ENCODE peak calls at places on chromosomes 2 and 18, in four cellular contexts. One of them, this sample, is unnamed.

GRCh38 chr2:73963385-73964120 is 21.2 kb upstream of the TET3 start:
- DNase-seq in K562: no peak
- DNase-seq in GM12878: peak; percentile 80
- DNase-seq in HepG2: no peak
- DNase-seq in this sample: no peak

GRCh38 chr18:63878982-63879381 is 8.5 kb upstream of the SERPINB2 start:
- DNase-seq in HepG2: no peak
- DNase-seq in K562: no peak
- DNase-seq in GM12878: no peak
- DNase-seq in this sample: no peak

GRCh38 chr2:7161501-7161900 is 244.3 kb downstream of the RNF144A start:
- DNase-seq in K562: no peak
- DNase-seq in GM12878: no peak
- DNase-seq in HepG2: no peak
- DNase-seq in this sample: no peak

GRCh38 chr18:78138993-78139496 is 840.6 kb upstream of the SALL3 start:
- DNase-seq in HepG2: no peak
- DNase-seq in K562: no peak
- DNase-seq in GM12878: no peak
- DNase-seq in this sample: no peak

GRCh38 chr18:79487198-79488165 is 91.8 kb downstream of the NFATC1 start:
- DNase-seq in K562: no peak
- DNase-seq in HepG2: no peak
- DNase-seq in GM12878: no peak
- DNase-seq in this sample: no peak

GRCh38 chr2:226098861-226099466 is 699.5 kb downstream of the NYAP2 start:
- DNase-seq in K562: no peak
- DNase-seq in HepG2: no peak
- DNase-seq in GM12878: no peak
- DNase-seq in this sample: no peak

GRCh38 chr2:30235008-30235655 is 3.8 kb downstream of the LBH start:
- DNase-seq in GM12878: no peak
- DNase-seq in K562: no peak
- DNase-seq in HepG2: no peak
- DNase-seq in this sample: no peak

GRCh38 chr2:45263147-45263546 is 253.9 kb upstream of the SIX2 start:
- DNase-seq in GM12878: no peak
- DNase-seq in HepG2: no peak
- DNase-seq in K562: no peak
- DNase-seq in this sample: peak; percentile 35

GRCh38 chr2:168490015-168490874 is 34.2 kb downstream of the CERS6 start:
- DNase-seq in HepG2: peak; percentile 70
- DNase-seq in K562: no peak
- DNase-seq in GM12878: peak; percentile 92
- DNase-seq in this sample: no peak

GRCh38 chr18:34972765-34973414 is 68.3 kb upstream of the MAPRE2 start:
- DNase-seq in K562: no peak
- DNase-seq in HepG2: no peak
- DNase-seq in GM12878: no peak
- DNase-seq in this sample: no peak

GRCh38 chr2:76280676-76281075 is 570.0 kb upstream of the GCFC2 start:
- DNase-seq in GM12878: no peak
- DNase-seq in HepG2: no peak
- DNase-seq in K562: no peak
- DNase-seq in this sample: no peak

GRCh38 chr18:73199151-73199550 is 331.4 kb upstream of the NETO1 start:
- DNase-seq in GM12878: no peak
- DNase-seq in HepG2: no peak
- DNase-seq in K562: no peak
- DNase-seq in this sample: no peak

GRCh38 chr2:171564463-171564862 is 42.2 kb downstream of the CYBRD1 start:
- DNase-seq in HepG2: no peak
- DNase-seq in K562: no peak
- DNase-seq in GM12878: no peak
- DNase-seq in this sample: no peak

GRCh38 chr2:160308915-160309314 is 108.8 kb upstream of the ITGB6 start:
- DNase-seq in K562: no peak
- DNase-seq in HepG2: no peak
- DNase-seq in GM12878: no peak
- DNase-seq in this sample: no peak

GRCh38 chr2:73228631-73229030 is 4.4 kb downstream of the PRADC1 start:
- DNase-seq in GM12878: no peak
- DNase-seq in K562: no peak
- DNase-seq in HepG2: no peak
- DNase-seq in this sample: no peak

GRCh38 chr18:8163287-8163959 is 445.8 kb upstream of the RAB12 start:
- DNase-seq in HepG2: no peak
- DNase-seq in GM12878: no peak
- DNase-seq in K562: no peak
- DNase-seq in this sample: no peak

GRCh38 chr2:216370961-216371633 is 1.2 kb downstream of the MARCHF4 start:
- DNase-seq in GM12878: no peak
- DNase-seq in HepG2: no peak
- DNase-seq in K562: no peak
- DNase-seq in this sample: no peak

GRCh38 chr18:41543815-41544214 is 411.2 kb upstream of the PIK3C3 start:
- DNase-seq in K562: no peak
- DNase-seq in GM12878: no peak
- DNase-seq in HepG2: no peak
- DNase-seq in this sample: no peak

GRCh38 chr2:18117592-18117991 is 239.1 kb downstream of the KCNS3 start:
- DNase-seq in K562: no peak
- DNase-seq in GM12878: no peak
- DNase-seq in HepG2: peak; percentile 35
- DNase-seq in this sample: peak; percentile 56

GRCh38 chr2:100252811-100253698 is 69.2 kb downstream of the LONRF2 start:
- DNase-seq in K562: no peak
- DNase-seq in GM12878: no peak
- DNase-seq in HepG2: no peak
- DNase-seq in this sample: no peak

GRCh38 chr2:204691911-204692510 is 146.7 kb downstream of the PARD3B start:
- DNase-seq in K562: peak; percentile 7
- DNase-seq in HepG2: peak; percentile 75
- DNase-seq in GM12878: no peak
- DNase-seq in this sample: peak; percentile 9

GRCh38 chr2:234677758-234678538 is 181.1 kb upstream of the ARL4C start:
- DNase-seq in K562: no peak
- DNase-seq in HepG2: peak; percentile 46
- DNase-seq in GM12878: no peak
- DNase-seq in this sample: no peak

GRCh38 chr2:58448065-58448507 is 207.0 kb upstream of the FANCL start:
- DNase-seq in GM12878: peak; percentile 46
- DNase-seq in HepG2: peak; percentile 83
- DNase-seq in K562: peak; percentile 13
- DNase-seq in this sample: peak; percentile 82

GRCh38 chr2:121649652-121650553 is 641 bp upstream of the CLASP1 start:
- DNase-seq in K562: peak; percentile 65
- DNase-seq in HepG2: peak; percentile 93
- DNase-seq in GM12878: peak; percentile 89
- DNase-seq in this sample: peak; percentile 60

GRCh38 chr18:79200546-79201268 is 131.5 kb downstream of the ATP9B start:
- DNase-seq in HepG2: no peak
- DNase-seq in GM12878: no peak
- DNase-seq in K562: peak; percentile 14
- DNase-seq in this sample: no peak

GRCh38 chr2:154713605-154714004 is 15.1 kb downstream of the KCNJ3 start:
- DNase-seq in HepG2: no peak
- DNase-seq in K562: no peak
- DNase-seq in GM12878: no peak
- DNase-seq in this sample: no peak

GRCh38 chr2:28484835-28485234 is 11.0 kb upstream of the PLB1 start:
- DNase-seq in GM12878: peak; percentile 26
- DNase-seq in K562: no peak
- DNase-seq in HepG2: no peak
- DNase-seq in this sample: no peak

GRCh38 chr18:77135339-77136075 is 2.9 kb upstream of the MBP start:
- DNase-seq in HepG2: no peak
- DNase-seq in K562: no peak
- DNase-seq in GM12878: no peak
- DNase-seq in this sample: no peak

GRCh38 chr2:235494716-235495372 is 1.0 kb downstream of the AGAP1 start:
- DNase-seq in K562: peak; percentile 27
- DNase-seq in HepG2: no peak
- DNase-seq in GM12878: no peak
- DNase-seq in this sample: no peak

GRCh38 chr2:121529439-121530209 is 1.1 kb upstream of the RNU4ATAC start:
- DNase-seq in K562: peak; percentile 76
- DNase-seq in GM12878: no peak
- DNase-seq in HepG2: peak; percentile 73
- DNase-seq in this sample: no peak

GRCh38 chr2:16042201-16042700 is 101.9 kb downstream of the MYCN start:
- DNase-seq in HepG2: no peak
- DNase-seq in K562: no peak
- DNase-seq in GM12878: no peak
- DNase-seq in this sample: no peak

DNA sequence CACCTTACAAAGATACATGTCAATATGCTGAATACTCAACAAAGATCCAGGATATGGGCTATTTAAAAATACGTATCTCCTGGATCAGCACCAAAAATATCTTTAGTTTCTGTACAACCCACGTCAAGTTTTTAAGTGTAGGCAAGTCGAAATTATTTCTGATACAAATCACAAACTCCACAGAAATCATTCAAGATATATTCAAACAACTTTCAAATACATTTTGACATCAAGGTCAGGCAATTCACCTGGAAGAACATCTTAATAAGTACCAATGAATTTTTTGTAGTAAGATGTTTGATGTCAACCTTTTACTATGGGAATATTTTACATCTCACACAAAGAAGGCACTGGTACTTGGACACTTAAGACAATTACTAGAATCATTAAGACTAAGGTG is 86.2 kb downstream of the CUL3 start:
- DNase-seq in GM12878: no peak
- DNase-seq in K562: no peak
- DNase-seq in HepG2: no peak
- DNase-seq in this sample: no peak
- TF ChIP-seq EP300 in GM12878: no peak
- TF ChIP-seq EP300 in K562: no peak
- TF ChIP-seq EP300 in HepG2: no peak
- TF ChIP-seq EP300 in this sample: no peak

GRCh38 chr2:233331536-233331935 is 22.8 kb upstream of the DGKD start:
- DNase-seq in K562: no peak
- DNase-seq in GM12878: peak; percentile 80
- DNase-seq in HepG2: no peak
- DNase-seq in this sample: no peak
- TF ChIP-seq SRF in K562: no peak
- TF ChIP-seq SRF in GM12878: no peak
- TF ChIP-seq SRF in HepG2: no peak
- TF ChIP-seq SRF in this sample: no peak

DNA sequence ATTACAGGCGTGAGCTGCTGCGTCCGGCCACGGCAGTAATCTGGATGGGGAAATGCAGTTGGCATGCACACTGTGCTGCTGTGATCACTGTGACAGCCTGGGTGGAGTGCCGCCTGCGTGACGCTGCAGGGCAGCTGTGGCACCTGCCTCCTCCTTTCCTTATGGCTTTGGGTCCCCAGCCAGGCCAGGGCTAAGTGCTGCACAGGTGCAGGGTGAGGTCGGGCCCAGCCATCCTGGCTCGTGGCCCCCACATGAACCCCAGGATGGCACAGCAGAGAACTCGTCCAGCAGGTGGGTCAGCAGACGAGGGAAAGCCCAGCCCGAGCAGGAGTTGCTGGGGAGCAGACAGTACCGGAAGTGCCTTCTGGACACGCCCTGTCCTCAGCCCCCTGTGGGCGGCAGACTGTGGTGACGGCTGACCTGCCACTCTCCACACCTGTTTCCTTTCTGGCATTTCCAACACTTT is 17.1 kb downstream of the HS1BP3 start:
- DNase-seq in K562: peak; percentile 36
- DNase-seq in GM12878: no peak
- DNase-seq in HepG2: no peak
- DNase-seq in this sample: no peak
- TF ChIP-seq EP300 in K562: no peak
- TF ChIP-seq EP300 in GM12878: no peak
- TF ChIP-seq EP300 in HepG2: no peak
- TF ChIP-seq EP300 in this sample: no peak

GRCh38 chr18:4232656-4233055 is 222.5 kb downstream of the DLGAP1 start:
- DNase-seq in HepG2: no peak
- DNase-seq in GM12878: no peak
- DNase-seq in K562: no peak
- DNase-seq in this sample: no peak

GRCh38 chr18:4233468-4233867 is 221.6 kb downstream of the DLGAP1 start:
- DNase-seq in GM12878: no peak
- DNase-seq in K562: no peak
- DNase-seq in HepG2: no peak
- DNase-seq in this sample: no peak

DNA sequence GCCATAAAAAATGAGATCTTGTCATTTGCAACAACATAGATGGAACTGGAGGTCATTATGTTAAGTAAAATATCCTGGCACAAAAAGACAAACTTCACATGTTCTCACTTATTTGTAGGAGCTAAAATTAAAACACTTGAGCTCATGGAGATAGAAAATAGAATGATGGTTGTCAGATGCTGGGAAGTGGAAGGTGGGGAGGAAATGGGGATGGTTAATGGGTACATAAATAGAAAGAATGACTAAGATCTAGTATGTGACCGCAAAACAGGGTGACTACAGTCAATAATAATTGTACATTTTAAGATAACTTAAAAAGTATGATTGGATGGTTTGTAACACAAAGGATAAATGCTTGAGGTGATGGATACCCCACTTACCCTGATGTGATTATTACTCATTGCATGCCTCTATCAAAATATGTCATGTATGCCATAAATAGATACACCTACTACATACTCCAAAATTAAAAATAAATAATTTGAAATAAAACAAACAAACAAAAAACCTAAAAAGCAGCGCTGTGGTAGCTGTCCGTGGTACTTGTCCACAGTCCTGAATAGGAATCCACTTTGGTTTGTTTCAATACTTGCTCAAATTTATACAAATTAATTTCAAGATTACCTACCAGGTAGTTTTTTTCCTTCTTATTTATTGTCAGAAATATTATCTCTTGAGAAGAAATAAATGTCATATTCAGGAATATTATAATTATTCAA is 224.5 kb downstream of the DLGAP1 start:
- DNase-seq in K562: no peak
- DNase-seq in GM12878: no peak
- DNase-seq in HepG2: no peak
- DNase-seq in this sample: no peak
- TF ChIP-seq SRF in K562: no peak
- TF ChIP-seq SRF in GM12878: no peak
- TF ChIP-seq SRF in HepG2: no peak
- TF ChIP-seq SRF in this sample: no peak

GRCh38 chr2:117763806-117764205 is 50.7 kb upstream of the DDX18 start:
- DNase-seq in K562: no peak
- DNase-seq in HepG2: no peak
- DNase-seq in GM12878: no peak
- DNase-seq in this sample: no peak
- TF ChIP-seq EP300 in K562: no peak
- TF ChIP-seq EP300 in HepG2: no peak
- TF ChIP-seq EP300 in GM12878: no peak
- TF ChIP-seq EP300 in this sample: no peak

This sample was measured in H1.